ENCODE peak calls at places on chromosomes 12 and 14, in four cellular contexts. L, C, X and F are unnamed samples. For H3K9me3, the result is how much of the 10 kb centered on the place peaks cover.

GRCh38 chr12:43370299-43370698 is 181.7 kb downstream of the ADAMTS20 start:
- DNase-seq in L (no peak), C (no peak), X (no peak), F (no peak)

GRCh38 chr12:88866881-88867280 is 286.6 kb upstream of the KITLG start:
- DNase-seq in L (no peak), C (no peak), X (no peak), F (no peak)

GRCh38 chr14:104536942-104537612 is 42.5 kb upstream of the C14orf180 start:
- DNase-seq in L (no peak), C (no peak), X (no peak), F (no peak)

GRCh38 chr12:64696065-64696741 is 63.0 kb downstream of the GNS start:
- DNase-seq in L (no peak), C (no peak), X (no peak), F (peak)

GRCh38 chr14:99736600-99737371 is 52.7 kb downstream of the CYP46A1 start:
- DNase-seq in L (no peak), C (no peak), X (no peak), F (no peak)

GRCh38 chr12:87930033-87930432 is 99.2 kb downstream of the C12orf50 start:
- DNase-seq in L (no peak), C (no peak), X (no peak), F (no peak)

GRCh38 chr12:132584472-132584871 is 25.9 kb downstream of the LRCOL1 start:
- DNase-seq in L (no peak), C (no peak), X (no peak), F (no peak)

GRCh38 chr12:114936148-114937099 is 252.4 kb upstream of the TBX3 start:
- DNase-seq in L (no peak), C (no peak), X (no peak), F (no peak)

DNA sequence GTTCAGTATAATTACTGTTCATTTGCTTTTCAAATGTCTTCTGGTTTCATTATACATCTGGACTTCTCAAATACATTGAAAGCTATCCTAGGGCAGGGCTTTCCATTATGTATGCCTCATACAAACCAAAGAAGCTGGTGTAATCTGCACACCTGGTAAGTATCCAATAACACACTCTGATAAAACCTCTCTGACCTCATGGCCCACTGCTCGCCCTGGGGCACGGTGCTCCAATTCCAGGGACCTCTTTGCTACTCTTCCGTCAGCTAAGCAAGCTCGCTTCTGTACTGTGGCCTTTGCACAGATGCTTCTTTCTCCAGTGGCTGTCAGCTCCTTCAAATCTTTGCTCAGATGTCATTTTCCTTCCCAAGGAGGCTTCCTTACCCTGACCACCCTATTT is 22.0 kb upstream of the ISM2 start:
- DNase-seq in L (no peak), C (no peak), X (no peak), F (no peak)
- H3K9me3 ChIP-seq in L (under half), C (under half), X (under half), F (under half)

DNA sequence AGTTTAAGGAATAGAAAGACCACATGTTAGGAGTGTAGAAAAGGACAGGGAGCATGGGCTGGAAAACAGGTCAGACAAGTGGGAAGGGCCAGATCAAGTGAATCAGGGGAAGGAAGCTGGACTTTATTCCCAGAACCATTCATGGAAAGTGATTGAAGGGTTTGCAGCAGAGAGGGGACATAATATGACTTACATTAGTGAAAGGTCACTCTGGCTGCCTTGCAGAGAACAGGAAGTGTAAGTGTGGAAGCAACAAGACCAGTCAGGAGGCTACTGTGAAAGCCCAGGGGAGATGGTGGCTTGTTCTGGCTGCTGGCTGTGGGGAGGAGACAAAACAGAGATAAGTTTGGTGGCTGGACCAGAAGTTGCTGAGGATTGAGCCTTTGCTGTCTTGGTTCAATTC is 69.1 kb downstream of the VCPKMT start:
- DNase-seq in L (no peak), C (no peak), X (no peak), F (peak)
- H3K27ac ChIP-seq in L (peak), C (no peak), X (no peak), F (peak)

DNA sequence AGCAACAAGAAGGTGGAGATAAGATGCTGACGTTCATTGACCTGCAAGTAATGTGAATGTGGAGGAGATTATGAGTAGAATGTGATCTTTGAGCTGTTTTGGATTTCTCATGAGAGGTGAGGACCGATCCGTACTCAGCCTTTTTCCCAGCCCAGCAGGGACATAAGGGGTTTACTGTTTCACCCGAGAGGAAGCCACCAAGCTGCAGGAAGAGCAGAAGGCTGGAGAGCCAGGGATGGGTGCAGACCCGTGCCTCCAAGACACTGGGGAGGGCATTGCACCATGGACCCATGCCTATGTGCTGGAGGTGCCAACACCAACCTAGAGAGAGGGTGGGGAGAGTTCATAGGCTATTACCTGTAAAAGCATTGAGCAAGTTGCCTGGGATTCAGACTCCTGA is 206.0 kb upstream of the DIO3 start:
- DNase-seq in L (no peak), C (no peak), X (no peak), F (no peak)
- H3K9me3 ChIP-seq in L (under half), C (under half), X (under half), F (under half)

GRCh38 chr12:52252728-52253328 is 19.8 kb downstream of the KRT7 start:
- DNase-seq in L (no peak), C (no peak), X (no peak), F (peak)
- H3K27ac ChIP-seq in L (no peak), C (no peak), X (no peak), F (peak)

DNA sequence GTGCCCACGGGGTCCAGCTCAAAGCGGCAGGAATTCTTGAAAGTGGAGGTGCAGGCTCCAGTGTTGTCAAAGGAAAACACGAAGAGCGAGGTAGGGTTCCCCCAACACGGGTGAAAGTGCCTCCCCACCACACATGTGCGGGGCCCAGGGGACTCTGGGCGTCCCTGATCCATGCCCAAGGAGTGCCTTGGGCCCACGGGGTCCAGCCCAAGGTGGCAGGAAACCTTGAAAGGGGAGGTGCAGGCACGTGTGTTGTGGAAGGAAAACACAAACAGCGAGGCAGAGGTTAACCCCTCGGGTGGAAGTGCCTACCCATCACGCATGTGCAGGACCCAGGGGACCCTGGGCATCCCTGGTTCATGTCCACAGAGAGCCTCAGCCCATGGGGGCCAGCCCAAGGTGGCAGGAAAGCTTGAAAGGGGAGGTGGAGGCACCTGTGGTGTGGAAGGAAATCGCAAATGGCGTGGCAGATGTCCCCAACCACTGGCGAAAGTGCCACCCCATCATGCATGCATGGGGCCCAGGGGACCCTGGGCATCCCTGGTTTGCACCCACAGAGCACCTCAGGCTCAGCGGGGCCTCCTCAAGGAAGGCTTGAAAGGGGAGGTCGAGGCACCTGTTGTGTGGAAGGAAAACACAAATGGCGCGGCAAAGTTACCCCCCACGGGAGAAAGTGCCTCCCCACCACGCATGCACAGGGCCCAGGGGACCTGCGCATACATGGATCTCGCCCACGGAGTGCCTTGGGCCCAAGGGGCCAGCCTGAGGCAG is 584.6 kb downstream of the ALG10 start:
- DNase-seq in L (no peak), C (no peak), X (no peak), F (no peak)
- H3K9me3 ChIP-seq in L (half or more), C (under half), X (under half), F (under half)

DNA sequence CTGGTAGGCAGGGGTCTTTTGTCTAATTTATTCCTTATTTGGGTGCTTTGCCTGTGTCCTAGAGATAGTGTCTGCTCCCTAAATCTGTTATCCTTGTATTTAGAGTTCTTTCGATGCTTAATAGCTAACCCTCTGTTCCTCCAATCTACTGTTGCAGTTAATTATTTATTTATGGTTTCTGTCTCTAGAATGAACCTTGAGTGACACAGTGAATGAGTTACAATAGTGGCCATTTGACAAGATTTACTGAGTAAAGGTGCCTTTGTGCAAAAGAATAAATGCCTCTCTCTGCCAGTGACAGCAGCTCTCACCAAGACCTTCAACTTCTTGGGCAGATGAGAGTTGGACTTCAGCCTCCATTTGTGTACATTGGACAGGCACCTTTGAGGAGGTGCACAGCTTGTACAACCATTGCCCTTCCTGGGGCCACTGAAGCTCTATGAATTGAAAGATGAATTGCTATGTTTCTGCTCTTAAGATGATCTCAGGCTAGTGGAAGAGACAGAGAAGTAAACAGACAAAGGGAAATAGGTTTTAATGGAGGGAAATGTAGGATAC is 165.9 kb downstream of the DERA start:
- DNase-seq in L (no peak), C (no peak), X (no peak), F (no peak)
- H3K27ac ChIP-seq in L (no peak), C (no peak), X (no peak), F (no peak)

DNA sequence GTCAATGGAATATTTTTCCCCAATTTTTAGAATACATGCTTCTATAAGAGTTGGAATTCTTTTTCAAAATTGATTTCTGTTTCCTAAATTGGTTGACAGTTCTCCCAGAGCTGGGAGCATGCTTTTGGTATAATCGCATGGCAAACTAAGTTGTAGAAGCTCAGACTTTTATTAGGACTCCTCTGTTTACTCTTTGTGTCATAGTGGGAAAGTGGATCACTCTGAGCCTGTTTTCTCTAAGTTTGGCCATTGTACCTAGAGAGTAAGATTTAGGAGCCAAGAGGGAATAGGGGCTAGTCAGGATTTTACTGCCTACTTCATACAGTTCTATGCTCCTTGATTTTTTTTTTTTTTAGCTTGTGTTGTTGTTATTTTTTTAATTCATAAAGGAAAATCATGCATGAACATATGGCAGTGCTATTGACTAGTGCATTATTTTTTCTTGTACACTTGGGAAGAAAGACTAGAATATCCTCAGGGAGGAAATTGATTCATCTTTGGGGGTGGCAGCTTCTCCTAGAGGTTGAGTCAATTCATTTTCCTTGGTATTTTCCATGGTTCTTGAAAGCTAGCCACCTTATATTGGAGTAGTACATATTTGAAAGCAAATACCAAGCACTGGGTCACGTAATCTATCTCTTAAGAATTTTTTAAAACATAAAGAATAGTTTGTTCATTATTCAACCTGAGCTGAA is 77.7 kb upstream of the TRAF3 start:
- DNase-seq in L (no peak), C (no peak), X (no peak), F (no peak)
- H3K9me3 ChIP-seq in L (under half), C (under half), X (under half), F (under half)